ENCODE peak calls at places on chromosome 21, in four cellular contexts. O, G, X and U are unnamed samples.

GRCh38 chr21:26137379-26138060 is 33.0 kb downstream of the APP start:
- DNase-seq in G (no peak), O (no peak), X (no peak), U (peak; percentile 32)

GRCh38 chr21:37555672-37556261 is 189.2 kb downstream of the DYRK1A start:
- DNase-seq in O (no peak), G (no peak), X (no peak), U (no peak)

GRCh38 chr21:38751379-38752050 is 54.2 kb upstream of the ETS2 start:
- DNase-seq in X (no peak), O (no peak), G (no peak), U (no peak)

GRCh38 chr21:37364722-37365121 is 1.9 kb upstream of the DYRK1A start:
- DNase-seq in O (no peak), X (no peak), G (no peak), U (no peak)

GRCh38 chr21:16870116-16870515 is 642.7 kb upstream of the CXADR start:
- DNase-seq in O (no peak), G (no peak), X (no peak), U (no peak)

GRCh38 chr21:35019631-35020032 is 29.5 kb downstream of the RUNX1 start:
- DNase-seq in G (no peak), X (no peak), O (no peak), U (no peak)

GRCh38 chr21:14120091-14120734 is 90.5 kb downstream of the LIPI start:
- DNase-seq in X (peak; percentile 65), G (peak; percentile 20), O (no peak), U (peak; percentile 28)

GRCh38 chr21:36756527-36756926 is 57.6 kb downstream of the SIM2 start:
- DNase-seq in O (peak; percentile 67), X (no peak), G (no peak), U (peak; percentile 27)

GRCh38 chr21:15804247-15804985 is 74.6 kb downstream of the USP25 start:
- DNase-seq in O (no peak), X (no peak), G (no peak), U (no peak)

GRCh38 chr21:35922618-35923017 is 137.7 kb downstream of the SETD4 start:
- DNase-seq in O (no peak), G (no peak), X (no peak), U (no peak)

GRCh38 chr21:39441502-39442475 is 3.8 kb downstream of the LCA5L start:
- DNase-seq in G (peak; percentile 20), O (peak; percentile 42), X (no peak), U (peak; percentile 20)

GRCh38 chr21:44293551-44294231 is 6.2 kb upstream of the PFKL start:
- DNase-seq in X (no peak), G (peak; percentile 42), O (no peak), U (no peak)

GRCh38 chr21:43603641-43604504 is 55.4 kb downstream of the HSF2BP start:
- DNase-seq in G (no peak), O (no peak), X (no peak), U (no peak)

GRCh38 chr21:27314096-27314495 is 347.2 kb upstream of the ADAMTS5 start:
- DNase-seq in G (no peak), X (no peak), O (no peak), U (no peak)

GRCh38 chr21:27292229-27292628 is 325.3 kb upstream of the ADAMTS5 start:
- DNase-seq in X (no peak), G (no peak), O (no peak), U (no peak)

GRCh38 chr21:14977814-14978213 is 87.0 kb downstream of the NRIP1 start:
- DNase-seq in X (no peak), G (no peak), O (no peak), U (no peak)

GRCh38 chr21:38914531-38915385 is 109.0 kb downstream of the ETS2 start:
- DNase-seq in O (no peak), X (no peak), G (no peak), U (no peak)

GRCh38 chr21:36698160-36699025 is 522 bp upstream of the SIM2 start:
- DNase-seq in X (no peak), G (no peak), O (peak; percentile 63), U (no peak)

GRCh38 chr21:26388731-26389231 is 184.3 kb downstream of the CYYR1 start:
- DNase-seq in X (no peak), O (peak; percentile 83), G (no peak), U (peak; percentile 55)

GRCh38 chr21:26834181-26834945 is 10.8 kb downstream of the ADAMTS1 start:
- DNase-seq in X (no peak), O (no peak), G (no peak), U (no peak)

GRCh38 chr21:35478096-35479080 is 429.3 kb upstream of the RUNX1 start:
- DNase-seq in O (no peak), X (no peak), G (no peak), U (no peak)

GRCh38 chr21:24869862-24870261 is 737.4 kb downstream of the MRPL39 start:
- DNase-seq in G (no peak), O (no peak), X (no peak), U (no peak)

GRCh38 chr21:35658242-35658641 is 402.1 kb downstream of the SETD4 start:
- DNase-seq in O (no peak), G (no peak), X (no peak), U (no peak)

GRCh38 chr21:21397464-21397863 is 399.3 kb downstream of the NCAM2 start:
- DNase-seq in X (no peak), O (no peak), G (no peak), U (no peak)

DNA sequence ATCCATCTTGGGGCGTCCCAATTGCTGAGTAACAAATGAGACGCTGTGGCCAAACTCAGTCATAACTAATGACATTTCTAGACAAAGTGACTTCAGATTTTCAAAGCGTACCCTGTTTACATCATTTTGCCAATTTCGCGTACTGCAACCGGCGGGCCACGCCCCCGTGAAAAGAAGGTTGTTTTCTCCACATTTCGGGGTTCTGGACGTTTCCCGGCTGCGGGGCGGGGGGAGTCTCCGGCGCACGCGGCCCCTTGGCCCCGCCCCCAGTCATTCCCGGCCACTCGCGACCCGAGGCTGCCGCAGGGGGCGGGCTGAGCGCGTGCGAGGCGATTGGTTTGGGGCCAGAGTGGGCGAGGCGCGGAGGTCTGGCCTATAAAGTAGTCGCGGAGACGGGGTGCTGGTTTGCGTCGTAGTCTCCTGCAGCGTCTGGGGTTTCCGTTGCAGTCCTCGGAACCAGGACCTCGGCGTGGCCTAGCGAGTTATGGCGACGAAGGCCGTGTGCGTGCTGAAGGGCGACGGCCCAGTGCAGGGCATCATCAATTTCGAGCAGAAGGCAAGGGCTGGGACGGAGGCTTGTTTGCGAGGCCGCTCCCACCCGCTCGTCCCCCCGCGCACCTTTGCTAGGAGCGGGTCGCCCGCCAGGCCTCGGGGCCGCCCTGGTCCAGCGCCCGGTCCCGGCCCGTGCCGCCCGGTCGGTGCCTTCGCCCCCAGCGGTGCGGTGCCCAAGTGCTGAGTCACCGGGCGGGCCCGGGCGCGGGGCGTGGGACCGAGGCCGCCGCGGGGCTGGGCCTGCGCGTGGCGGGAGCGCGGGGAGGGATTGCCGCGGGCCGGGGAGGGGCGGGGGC is at the start of gene SOD1:
- DNase-seq in O (peak; percentile 72), X (peak; percentile 98), G (peak; percentile 96), U (peak; percentile 36)
- TF ChIP-seq CTCF in O (peak; percentile 15), X (peak; percentile 23), G (no peak), U (no peak)

GRCh38 chr21:45303111-45303615 is 15.5 kb upstream of the POFUT2 start:
- DNase-seq in G (no peak), X (no peak), O (no peak), U (no peak)
- H3K4me3 ChIP-seq in G (no peak overlapping the region), X (no peak overlapping the region), O (no peak overlapping the region), U (no peak overlapping the region)

GRCh38 chr21:42311160-42311559 is 4.0 kb downstream of the TFF3 start:
- DNase-seq in X (no peak), G (no peak), O (no peak), U (no peak)

GRCh38 chr21:42310411-42311001 is 4.7 kb downstream of the TFF3 start:
- DNase-seq in O (no peak), X (no peak), G (no peak), U (no peak)

GRCh38 chr21:42308161-42308913 is 6.9 kb downstream of the TFF3 start:
- DNase-seq in G (no peak), X (no peak), O (no peak), U (no peak)

GRCh38 chr21:42308914-42309752 is 6.1 kb downstream of the TFF3 start:
- DNase-seq in G (no peak), X (no peak), O (no peak), U (no peak)

DNA sequence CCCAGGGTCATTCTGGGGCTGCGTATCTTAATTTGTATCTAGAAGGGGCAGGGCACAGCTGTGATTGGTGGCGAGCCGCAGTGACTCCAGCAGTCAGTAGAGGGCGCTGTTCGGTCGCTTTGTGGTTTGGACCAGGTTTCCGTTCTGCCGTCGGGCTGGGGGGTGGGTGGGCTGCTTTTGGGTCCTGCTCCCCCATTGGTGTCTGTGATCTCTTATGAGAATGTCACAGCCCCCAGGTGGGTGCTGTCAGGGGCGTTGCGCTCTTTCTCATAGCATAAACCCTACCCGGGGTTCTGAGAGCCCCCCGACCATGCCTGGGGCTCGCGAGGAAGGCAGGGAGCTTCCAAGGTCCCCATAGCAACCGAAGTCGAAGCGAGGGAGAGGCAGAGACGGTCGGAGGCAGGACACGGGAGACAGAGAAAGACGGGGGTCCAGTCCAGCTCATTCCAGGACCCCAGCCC is 5.4 kb downstream of the TFF3 start:
- DNase-seq in O (no peak), X (peak; percentile 63), G (peak; percentile 75), U (peak; percentile 12)
- TF ChIP-seq CTCF in O (peak; percentile 74), X (peak; percentile 76), G (peak; percentile 70), U (peak; percentile 86)

GRCh38 chr21:45763506-45763905 is 120.0 kb downstream of the PCBP3 start:
- DNase-seq in X (no peak), O (no peak), G (no peak), U (no peak)

GRCh38 chr21:45766055-45766454 is 122.5 kb downstream of the PCBP3 start:
- DNase-seq in O (no peak), G (no peak), X (no peak), U (no peak)

GRCh38 chr21:45765375-45765774 is 121.8 kb downstream of the PCBP3 start:
- DNase-seq in X (no peak), G (no peak), O (no peak), U (no peak)

GRCh38 chr21:45766501-45766900 is 123.0 kb downstream of the PCBP3 start:
- DNase-seq in G (no peak), O (no peak), X (no peak), U (no peak)

DNA sequence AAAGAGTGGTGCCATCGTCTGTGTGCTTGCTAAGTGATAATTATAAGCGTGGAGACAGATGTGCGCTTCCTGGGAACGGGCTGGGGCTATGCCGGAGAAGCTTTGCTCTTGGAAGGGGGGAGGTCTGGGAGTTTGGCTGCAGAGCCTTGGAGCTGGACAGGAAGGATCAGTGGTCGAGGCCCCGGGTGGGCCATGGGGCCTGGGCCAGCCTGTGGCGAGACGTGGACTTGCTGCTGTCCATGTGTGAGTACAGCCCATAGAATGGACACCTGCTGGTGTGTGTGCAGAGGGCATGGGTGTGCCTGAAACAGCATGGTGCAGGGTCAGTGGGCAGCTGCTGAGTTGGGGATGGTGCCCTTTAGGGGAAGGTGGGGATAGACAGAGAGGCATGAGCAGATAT is 121.3 kb downstream of the PCBP3 start:
- DNase-seq in X (no peak), O (no peak), G (no peak), U (no peak)
- H3K4me3 ChIP-seq in X (no peak overlapping the region), O (no peak overlapping the region), G (no peak overlapping the region), U (no peak overlapping the region)

GRCh38 chr21:29335720-29336119 is 37.0 kb downstream of the BACH1 start:
- DNase-seq in X (no peak), G (no peak), O (no peak), U (no peak)
- TF ChIP-seq CTCF in X (no peak), G (no peak), O (no peak), U (peak; percentile 17)